ENCODE peak calls at places on chromosomes 4 and X, in ten cellular contexts. One of them, this sample, is unnamed.

GRCh38 chrX:10496345-10496965 is 123.9 kb downstream of the MID1 start:
- DNase-seq in caudate nucleus: no peak
- DNase-seq in brain microvascular endothelial cell: peak
- DNase-seq in tibial nerve: no peak
- DNase-seq in adrenal gland: no peak
- DNase-seq in RWPE1: no peak
- DNase-seq in CD8-positive, alpha-beta T cell: no peak
- DNase-seq in effector memory CD4-positive, alpha-beta T cell: no peak
- DNase-seq in cardiac muscle cell: peak
- DNase-seq in mesendoderm: no peak
- DNase-seq in this sample: no peak

GRCh38 chrX:80335062-80335830 is 85.0 kb upstream of the TENT5D start:
- DNase-seq in caudate nucleus: no peak
- DNase-seq in brain microvascular endothelial cell: no peak
- DNase-seq in tibial nerve: peak
- DNase-seq in adrenal gland: peak
- DNase-seq in RWPE1: no peak
- DNase-seq in CD8-positive, alpha-beta T cell: no peak
- DNase-seq in effector memory CD4-positive, alpha-beta T cell: no peak
- DNase-seq in cardiac muscle cell: peak
- DNase-seq in mesendoderm: peak
- DNase-seq in this sample: peak

GRCh38 chr4:126071346-126072333 is 756.9 kb downstream of the FAT4 start:
- DNase-seq in caudate nucleus: no peak
- DNase-seq in brain microvascular endothelial cell: peak
- DNase-seq in tibial nerve: no peak
- DNase-seq in adrenal gland: no peak
- DNase-seq in RWPE1: no peak
- DNase-seq in CD8-positive, alpha-beta T cell: no peak
- DNase-seq in effector memory CD4-positive, alpha-beta T cell: no peak
- DNase-seq in cardiac muscle cell: peak
- DNase-seq in mesendoderm: no peak
- DNase-seq in this sample: no peak

GRCh38 chr4:182143822-182144620 is 99.2 kb upstream of the TENM3 start:
- DNase-seq in caudate nucleus: no peak
- DNase-seq in brain microvascular endothelial cell: peak
- DNase-seq in tibial nerve: no peak
- DNase-seq in adrenal gland: peak
- DNase-seq in RWPE1: peak
- DNase-seq in CD8-positive, alpha-beta T cell: no peak
- DNase-seq in effector memory CD4-positive, alpha-beta T cell: no peak
- DNase-seq in cardiac muscle cell: peak
- DNase-seq in mesendoderm: peak
- DNase-seq in this sample: peak

GRCh38 chrX:29941292-29941691 is 274.1 kb upstream of the MAGEB2 start:
- DNase-seq in caudate nucleus: no peak
- DNase-seq in brain microvascular endothelial cell: peak
- DNase-seq in tibial nerve: no peak
- DNase-seq in adrenal gland: no peak
- DNase-seq in RWPE1: no peak
- DNase-seq in CD8-positive, alpha-beta T cell: no peak
- DNase-seq in effector memory CD4-positive, alpha-beta T cell: no peak
- DNase-seq in cardiac muscle cell: peak
- DNase-seq in mesendoderm: peak
- DNase-seq in this sample: no peak

GRCh38 chr4:150591284-150591874 is 9.4 kb downstream of the MAB21L2 start:
- DNase-seq in caudate nucleus: no peak
- DNase-seq in brain microvascular endothelial cell: no peak
- DNase-seq in tibial nerve: no peak
- DNase-seq in adrenal gland: no peak
- DNase-seq in RWPE1: no peak
- DNase-seq in CD8-positive, alpha-beta T cell: no peak
- DNase-seq in effector memory CD4-positive, alpha-beta T cell: no peak
- DNase-seq in cardiac muscle cell: no peak
- DNase-seq in mesendoderm: peak
- DNase-seq in this sample: peak

GRCh38 chr4:144906181-144906895 is 191.7 kb downstream of the ANAPC10 start:
- DNase-seq in caudate nucleus: no peak
- DNase-seq in brain microvascular endothelial cell: peak
- DNase-seq in tibial nerve: peak
- DNase-seq in adrenal gland: no peak
- DNase-seq in RWPE1: no peak
- DNase-seq in CD8-positive, alpha-beta T cell: no peak
- DNase-seq in effector memory CD4-positive, alpha-beta T cell: no peak
- DNase-seq in cardiac muscle cell: peak
- DNase-seq in mesendoderm: no peak
- DNase-seq in this sample: no peak

GRCh38 chr4:136841526-136841925 is 690.8 kb downstream of the PCDH18 start:
- DNase-seq in caudate nucleus: no peak
- DNase-seq in brain microvascular endothelial cell: no peak
- DNase-seq in tibial nerve: no peak
- DNase-seq in adrenal gland: no peak
- DNase-seq in RWPE1: no peak
- DNase-seq in CD8-positive, alpha-beta T cell: no peak
- DNase-seq in effector memory CD4-positive, alpha-beta T cell: no peak
- DNase-seq in cardiac muscle cell: no peak
- DNase-seq in mesendoderm: no peak
- DNase-seq in this sample: no peak

GRCh38 chr4:153209410-153209809 is 5.2 kb downstream of the TRIM2 start:
- DNase-seq in caudate nucleus: no peak
- DNase-seq in brain microvascular endothelial cell: no peak
- DNase-seq in tibial nerve: no peak
- DNase-seq in adrenal gland: no peak
- DNase-seq in RWPE1: no peak
- DNase-seq in CD8-positive, alpha-beta T cell: no peak
- DNase-seq in effector memory CD4-positive, alpha-beta T cell: no peak
- DNase-seq in cardiac muscle cell: no peak
- DNase-seq in mesendoderm: peak
- DNase-seq in this sample: peak

GRCh38 chr4:5526070-5526831 is 182.1 kb downstream of the EVC2 start:
- DNase-seq in caudate nucleus: no peak
- DNase-seq in brain microvascular endothelial cell: no peak
- DNase-seq in tibial nerve: no peak
- DNase-seq in adrenal gland: no peak
- DNase-seq in RWPE1: no peak
- DNase-seq in CD8-positive, alpha-beta T cell: no peak
- DNase-seq in effector memory CD4-positive, alpha-beta T cell: no peak
- DNase-seq in cardiac muscle cell: no peak
- DNase-seq in mesendoderm: no peak
- DNase-seq in this sample: no peak

GRCh38 chr4:8200302-8200975 is 1.3 kb downstream of the SH3TC1 start:
- DNase-seq in caudate nucleus: no peak
- DNase-seq in brain microvascular endothelial cell: no peak
- DNase-seq in tibial nerve: peak
- DNase-seq in adrenal gland: no peak
- DNase-seq in RWPE1: peak
- DNase-seq in CD8-positive, alpha-beta T cell: peak
- DNase-seq in effector memory CD4-positive, alpha-beta T cell: no peak
- DNase-seq in cardiac muscle cell: peak
- DNase-seq in mesendoderm: no peak
- DNase-seq in this sample: no peak

GRCh38 chr4:24557036-24558022 is 27.0 kb downstream of the DHX15 start:
- DNase-seq in caudate nucleus: no peak
- DNase-seq in brain microvascular endothelial cell: peak
- DNase-seq in tibial nerve: no peak
- DNase-seq in adrenal gland: no peak
- DNase-seq in RWPE1: peak
- DNase-seq in CD8-positive, alpha-beta T cell: no peak
- DNase-seq in effector memory CD4-positive, alpha-beta T cell: no peak
- DNase-seq in cardiac muscle cell: peak
- DNase-seq in mesendoderm: no peak
- DNase-seq in this sample: no peak

GRCh38 chr4:75831856-75832405 is 70.3 kb downstream of the PPEF2 start:
- DNase-seq in caudate nucleus: no peak
- DNase-seq in brain microvascular endothelial cell: no peak
- DNase-seq in tibial nerve: peak
- DNase-seq in adrenal gland: peak
- DNase-seq in RWPE1: no peak
- DNase-seq in CD8-positive, alpha-beta T cell: no peak
- DNase-seq in effector memory CD4-positive, alpha-beta T cell: no peak
- DNase-seq in cardiac muscle cell: no peak
- DNase-seq in mesendoderm: no peak
- DNase-seq in this sample: peak

GRCh38 chr4:26724522-26724921 is 136.1 kb upstream of the STIM2 start:
- DNase-seq in caudate nucleus: no peak
- DNase-seq in brain microvascular endothelial cell: no peak
- DNase-seq in tibial nerve: no peak
- DNase-seq in adrenal gland: no peak
- DNase-seq in RWPE1: no peak
- DNase-seq in CD8-positive, alpha-beta T cell: no peak
- DNase-seq in effector memory CD4-positive, alpha-beta T cell: no peak
- DNase-seq in cardiac muscle cell: no peak
- DNase-seq in mesendoderm: no peak
- DNase-seq in this sample: no peak

GRCh38 chrX:115906276-115906675 is 264.3 kb upstream of the AGTR2 start:
- DNase-seq in caudate nucleus: no peak
- DNase-seq in brain microvascular endothelial cell: no peak
- DNase-seq in tibial nerve: no peak
- DNase-seq in adrenal gland: no peak
- DNase-seq in RWPE1: no peak
- DNase-seq in CD8-positive, alpha-beta T cell: no peak
- DNase-seq in effector memory CD4-positive, alpha-beta T cell: no peak
- DNase-seq in cardiac muscle cell: no peak
- DNase-seq in mesendoderm: no peak
- DNase-seq in this sample: no peak

DNA sequence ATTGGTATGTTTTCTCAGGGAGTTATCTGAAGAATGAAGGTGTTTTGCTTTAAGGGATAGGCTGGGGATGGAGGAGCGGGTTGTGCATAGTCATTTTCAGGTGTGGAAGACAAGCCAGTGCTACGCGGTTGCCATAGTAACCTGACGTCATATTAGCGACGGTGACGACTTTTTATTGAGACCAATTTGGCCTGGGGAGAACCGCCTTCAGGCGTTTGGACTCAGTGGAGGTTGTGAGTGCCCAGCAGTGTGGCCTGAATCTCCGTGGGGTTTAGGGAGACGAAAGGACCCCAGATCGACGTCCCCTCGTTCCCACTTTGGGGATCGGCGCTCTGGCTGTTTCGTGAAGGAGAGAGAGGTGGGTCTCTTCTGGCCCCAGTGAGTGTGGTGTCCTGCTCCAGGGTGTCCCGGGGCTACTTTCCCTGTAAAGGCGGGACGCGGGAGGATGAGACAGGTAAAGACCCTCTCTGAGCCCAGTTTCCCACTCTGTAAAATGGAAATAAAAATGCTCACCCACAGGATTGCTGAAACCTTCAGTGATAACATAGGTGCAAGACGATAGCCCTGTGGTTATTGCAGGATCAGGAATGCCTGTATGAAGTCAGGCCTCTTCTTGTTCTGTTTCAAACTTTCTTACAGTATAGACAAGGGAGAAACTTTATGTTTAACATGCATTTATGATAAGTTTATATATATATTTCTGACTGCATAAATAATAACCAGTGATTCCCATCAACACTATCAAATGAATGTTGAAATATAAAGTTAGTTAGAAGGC is 48.6 kb downstream of the GPRASP3 start:
- DNase-seq in caudate nucleus: no peak
- DNase-seq in brain microvascular endothelial cell: peak
- DNase-seq in tibial nerve: peak
- DNase-seq in adrenal gland: peak
- DNase-seq in RWPE1: peak
- DNase-seq in CD8-positive, alpha-beta T cell: peak
- DNase-seq in effector memory CD4-positive, alpha-beta T cell: peak
- DNase-seq in cardiac muscle cell: peak
- DNase-seq in mesendoderm: peak
- DNase-seq in this sample: peak
- H3K27ac ChIP-seq in caudate nucleus: no peak
- H3K27ac ChIP-seq in brain microvascular endothelial cell: peak
- H3K27ac ChIP-seq in tibial nerve: peak
- H3K27ac ChIP-seq in adrenal gland: peak
- H3K27ac ChIP-seq in RWPE1: peak
- H3K27ac ChIP-seq in CD8-positive, alpha-beta T cell: peak
- H3K27ac ChIP-seq in effector memory CD4-positive, alpha-beta T cell: peak
- H3K27ac ChIP-seq in cardiac muscle cell: no peak
- H3K27ac ChIP-seq in mesendoderm: no peak
- H3K27ac ChIP-seq in this sample: peak

GRCh38 chrX:124534530-124534929 is 188.2 kb downstream of the SH2D1A start:
- DNase-seq in caudate nucleus: no peak
- DNase-seq in brain microvascular endothelial cell: no peak
- DNase-seq in tibial nerve: no peak
- DNase-seq in adrenal gland: no peak
- DNase-seq in RWPE1: no peak
- DNase-seq in CD8-positive, alpha-beta T cell: no peak
- DNase-seq in effector memory CD4-positive, alpha-beta T cell: no peak
- DNase-seq in cardiac muscle cell: no peak
- DNase-seq in mesendoderm: peak
- DNase-seq in this sample: peak

GRCh38 chrX:124529786-124530185 is 183.4 kb downstream of the SH2D1A start:
- DNase-seq in caudate nucleus: no peak
- DNase-seq in brain microvascular endothelial cell: no peak
- DNase-seq in tibial nerve: no peak
- DNase-seq in adrenal gland: no peak
- DNase-seq in RWPE1: no peak
- DNase-seq in CD8-positive, alpha-beta T cell: no peak
- DNase-seq in effector memory CD4-positive, alpha-beta T cell: no peak
- DNase-seq in cardiac muscle cell: no peak
- DNase-seq in mesendoderm: no peak
- DNase-seq in this sample: no peak

GRCh38 chrX:124524852-124525251 is 178.5 kb downstream of the SH2D1A start:
- DNase-seq in caudate nucleus: no peak
- DNase-seq in brain microvascular endothelial cell: no peak
- DNase-seq in tibial nerve: no peak
- DNase-seq in adrenal gland: no peak
- DNase-seq in RWPE1: no peak
- DNase-seq in CD8-positive, alpha-beta T cell: no peak
- DNase-seq in effector memory CD4-positive, alpha-beta T cell: no peak
- DNase-seq in cardiac muscle cell: no peak
- DNase-seq in mesendoderm: no peak
- DNase-seq in this sample: no peak

GRCh38 chrX:124530803-124531202 is 184.4 kb downstream of the SH2D1A start:
- DNase-seq in caudate nucleus: no peak
- DNase-seq in brain microvascular endothelial cell: no peak
- DNase-seq in tibial nerve: no peak
- DNase-seq in adrenal gland: no peak
- DNase-seq in RWPE1: no peak
- DNase-seq in CD8-positive, alpha-beta T cell: no peak
- DNase-seq in effector memory CD4-positive, alpha-beta T cell: no peak
- DNase-seq in cardiac muscle cell: no peak
- DNase-seq in mesendoderm: no peak
- DNase-seq in this sample: no peak
- H3K27ac ChIP-seq in caudate nucleus: no peak
- H3K27ac ChIP-seq in brain microvascular endothelial cell: no peak
- H3K27ac ChIP-seq in tibial nerve: no peak
- H3K27ac ChIP-seq in adrenal gland: no peak
- H3K27ac ChIP-seq in RWPE1: no peak
- H3K27ac ChIP-seq in CD8-positive, alpha-beta T cell: no peak
- H3K27ac ChIP-seq in effector memory CD4-positive, alpha-beta T cell: no peak
- H3K27ac ChIP-seq in cardiac muscle cell: no peak
- H3K27ac ChIP-seq in mesendoderm: no peak
- H3K27ac ChIP-seq in this sample: no peak

GRCh38 chr4:101678180-101678579 is 112.3 kb upstream of the BANK1 start:
- DNase-seq in caudate nucleus: no peak
- DNase-seq in brain microvascular endothelial cell: no peak
- DNase-seq in tibial nerve: no peak
- DNase-seq in adrenal gland: no peak
- DNase-seq in RWPE1: no peak
- DNase-seq in CD8-positive, alpha-beta T cell: no peak
- DNase-seq in effector memory CD4-positive, alpha-beta T cell: no peak
- DNase-seq in cardiac muscle cell: no peak
- DNase-seq in mesendoderm: no peak
- DNase-seq in this sample: no peak
- H3K27ac ChIP-seq in caudate nucleus: no peak
- H3K27ac ChIP-seq in brain microvascular endothelial cell: no peak
- H3K27ac ChIP-seq in tibial nerve: no peak
- H3K27ac ChIP-seq in adrenal gland: no peak
- H3K27ac ChIP-seq in RWPE1: no peak
- H3K27ac ChIP-seq in CD8-positive, alpha-beta T cell: no peak
- H3K27ac ChIP-seq in effector memory CD4-positive, alpha-beta T cell: no peak
- H3K27ac ChIP-seq in cardiac muscle cell: no peak
- H3K27ac ChIP-seq in mesendoderm: no peak
- H3K27ac ChIP-seq in this sample: no peak

GRCh38 chrX:40102393-40103381 is 4.9 kb upstream of the BCOR start:
- DNase-seq in caudate nucleus: no peak
- DNase-seq in brain microvascular endothelial cell: no peak
- DNase-seq in tibial nerve: no peak
- DNase-seq in adrenal gland: no peak
- DNase-seq in RWPE1: no peak
- DNase-seq in CD8-positive, alpha-beta T cell: no peak
- DNase-seq in effector memory CD4-positive, alpha-beta T cell: no peak
- DNase-seq in cardiac muscle cell: no peak
- DNase-seq in mesendoderm: peak
- DNase-seq in this sample: no peak
- H3K27ac ChIP-seq in caudate nucleus: no peak
- H3K27ac ChIP-seq in brain microvascular endothelial cell: no peak
- H3K27ac ChIP-seq in tibial nerve: no peak
- H3K27ac ChIP-seq in adrenal gland: no peak
- H3K27ac ChIP-seq in RWPE1: no peak
- H3K27ac ChIP-seq in CD8-positive, alpha-beta T cell: no peak
- H3K27ac ChIP-seq in effector memory CD4-positive, alpha-beta T cell: no peak
- H3K27ac ChIP-seq in cardiac muscle cell: no peak
- H3K27ac ChIP-seq in mesendoderm: no peak
- H3K27ac ChIP-seq in this sample: no peak